ENCODE peak calls at places on chromosomes 16 and 17, in nine cellular contexts. N, S, Z, G, U, C, P, J and R are unnamed samples.

GRCh38 chr16:1726661-1727502 is 20.9 kb downstream of the MAPK8IP3 start:
- DNase-seq in N (no peak), J (no peak), C (no peak), U (no peak), S (no peak), G (no peak), Z (no peak), P (no peak), R (no peak)

GRCh38 chr16:72400257-72401078 is 228.5 kb upstream of the PMFBP1 start:
- DNase-seq in C (peak), S (peak), Z (no peak), P (peak), G (no peak), J (peak), N (peak), U (peak), R (peak)

GRCh38 chr17:28982191-28982793 is 23.5 kb downstream of the SEZ6 start:
- DNase-seq in Z (peak), G (no peak), J (no peak), P (no peak), S (no peak), C (no peak), N (peak), U (no peak), R (no peak)

GRCh38 chr16:56789360-56789759 is 59.4 kb downstream of the NUP93 start:
- DNase-seq in N (peak), S (no peak), Z (peak), G (no peak), C (no peak), P (no peak), U (peak), J (peak), R (peak)

GRCh38 chr17:34556384-34556783 is 23.0 kb upstream of the TMEM132E start:
- DNase-seq in C (peak), U (no peak), P (peak), Z (no peak), G (no peak), J (peak), N (peak), S (no peak), R (no peak)

GRCh38 chr17:41010421-41010820 is 1.5 kb upstream of the KRTAP3-1 start:
- DNase-seq in P (no peak), Z (no peak), S (no peak), C (no peak), G (no peak), N (no peak), U (no peak), J (no peak), R (no peak)

GRCh38 chr16:74092336-74092735 is 204.3 kb upstream of the PSMD7 start:
- DNase-seq in J (no peak), P (no peak), Z (no peak), G (no peak), U (no peak), C (no peak), N (no peak), S (no peak), R (no peak)

GRCh38 chr17:58572846-58573245 is 58.4 kb upstream of the MTMR4 start:
- DNase-seq in J (no peak), N (no peak), P (no peak), Z (no peak), S (no peak), U (no peak), C (no peak), G (no peak), R (no peak)

GRCh38 chr17:66589892-66590291 is 245.0 kb upstream of the CACNG5 start:
- DNase-seq in Z (no peak), U (no peak), G (no peak), J (no peak), C (no peak), P (no peak), S (no peak), N (no peak), R (no peak)

GRCh38 chr17:80632046-80632581 is 87.5 kb downstream of the RPTOR start:
- DNase-seq in N (no peak), S (no peak), P (no peak), U (no peak), J (no peak), Z (no peak), G (no peak), C (peak), R (no peak)

GRCh38 chr17:50443492-50444051 is 17.6 kb downstream of the ACSF2 start:
- DNase-seq in N (no peak), S (no peak), G (no peak), C (no peak), J (no peak), Z (no peak), P (no peak), U (no peak), R (no peak)

GRCh38 chr16:77840093-77840492 is 51.7 kb downstream of the VAT1L start:
- DNase-seq in U (no peak), P (no peak), J (peak), G (no peak), Z (no peak), N (no peak), C (no peak), S (no peak), R (no peak)

GRCh38 chr17:83053779-83054451 is 25.5 kb upstream of the METRNL start:
- DNase-seq in J (no peak), G (peak), S (no peak), C (no peak), P (no peak), N (no peak), Z (no peak), U (no peak), R (no peak)

GRCh38 chr16:48862087-48862532 is 252.1 kb upstream of the N4BP1 start:
- DNase-seq in P (no peak), S (no peak), N (peak), Z (no peak), J (peak), C (peak), U (no peak), G (no peak), R (no peak)

GRCh38 chr17:59435238-59435637 is 103.8 kb downstream of the YPEL2 start:
- DNase-seq in Z (no peak), G (no peak), U (no peak), C (no peak), J (no peak), S (no peak), P (no peak), N (peak), R (no peak)

GRCh38 chr17:45129426-45129939 is 2.8 kb downstream of the PLCD3 start:
- DNase-seq in G (peak), U (no peak), J (peak), S (no peak), Z (no peak), N (peak), P (no peak), C (peak), R (no peak)

GRCh38 chr16:67842509-67843342 is 606 bp downstream of the THAP11 start:
- DNase-seq in S (peak), Z (peak), C (peak), U (no peak), J (peak), P (peak), G (peak), N (no peak), R (peak)

GRCh38 chr17:57121308-57122042 is 36.4 kb downstream of the AKAP1 start:
- DNase-seq in P (peak), J (peak), U (peak), C (peak), S (no peak), N (peak), G (no peak), Z (no peak), R (peak)

GRCh38 chr17:64978138-64978537 is 58.9 kb upstream of the LRRC37A3 start:
- DNase-seq in Z (no peak), C (no peak), S (no peak), J (no peak), N (no peak), P (no peak), G (no peak), U (no peak), R (no peak)

GRCh38 chr17:58666858-58667267 is 25.0 kb downstream of the TEX14 start:
- DNase-seq in C (peak), Z (peak), J (no peak), N (no peak), G (peak), P (no peak), S (no peak), U (peak), R (no peak)

GRCh38 chr17:30380106-30380420 is 1.3 kb downstream of the CPD start:
- DNase-seq in U (no peak), N (no peak), J (no peak), S (no peak), Z (no peak), G (no peak), P (no peak), C (no peak), R (peak)

GRCh38 chr16:7689234-7689633 is 356.6 kb downstream of the RBFOX1 start:
- DNase-seq in S (no peak), J (no peak), C (no peak), P (no peak), Z (no peak), N (no peak), U (no peak), G (no peak), R (no peak)

GRCh38 chr17:38528101-38528500 is 77.7 kb downstream of the SRCIN1 start:
- DNase-seq in J (peak), G (no peak), Z (no peak), U (no peak), N (no peak), S (no peak), C (peak), P (no peak), R (no peak)

GRCh38 chr17:30831257-30831656 is 509 bp upstream of the ATAD5 start:
- DNase-seq in S (no peak), J (peak), U (peak), P (no peak), C (peak), G (no peak), Z (no peak), N (no peak), R (peak)

GRCh38 chr17:81667754-81668153 is 1.2 kb downstream of the CCDC137 start:
- DNase-seq in J (no peak), N (no peak), S (no peak), U (no peak), Z (no peak), G (no peak), C (peak), P (no peak), R (no peak)

GRCh38 chr16:47488051-47488450 is 26.9 kb downstream of the PHKB start:
- DNase-seq in N (no peak), Z (no peak), U (no peak), P (no peak), S (no peak), J (no peak), C (no peak), G (no peak), R (no peak)

GRCh38 chr17:65850486-65850885 is 289.0 kb upstream of the AXIN2 start:
- DNase-seq in U (no peak), P (no peak), N (peak), G (no peak), C (no peak), S (no peak), J (no peak), Z (no peak), R (no peak)

GRCh38 chr16:83705856-83706255 is 101.9 kb upstream of the HSBP1 start:
- DNase-seq in S (no peak), C (peak), P (no peak), U (no peak), N (no peak), J (no peak), Z (no peak), G (no peak), R (no peak)

GRCh38 chr17:21089933-21090888 is 36.6 kb upstream of the DHRS7B start:
- DNase-seq in J (no peak), P (no peak), Z (no peak), U (no peak), C (no peak), S (no peak), N (no peak), G (no peak), R (no peak)

GRCh38 chr17:17935321-17936271 is 36.6 kb downstream of the TOM1L2 start:
- DNase-seq in U (peak), S (no peak), G (no peak), C (peak), P (no peak), N (peak), J (peak), Z (no peak), R (peak)

GRCh38 chr16:15491430-15491829 is 57.0 kb downstream of the BMERB1 start:
- DNase-seq in U (no peak), G (no peak), C (no peak), P (no peak), S (no peak), J (no peak), Z (no peak), N (no peak), R (no peak)

GRCh38 chr16:27427538-27427937 is 25.6 kb downstream of the IL21R start:
- DNase-seq in G (no peak), U (no peak), N (no peak), J (no peak), Z (no peak), S (no peak), P (no peak), C (no peak), R (no peak)

GRCh38 chr17:81315170-81315884 is 20.2 kb upstream of the SLC38A10 start:
- DNase-seq in C (no peak), U (no peak), N (no peak), G (no peak), J (no peak), S (no peak), Z (no peak), P (no peak), R (no peak)

GRCh38 chr17:47879028-47879585 is 16.9 kb upstream of the SP2 start:
- DNase-seq in N (peak), Z (no peak), S (no peak), J (no peak), C (no peak), P (no peak), G (no peak), U (no peak), R (no peak)

GRCh38 chr17:71304498-71305158 is 816.2 kb upstream of the SOX9 start:
- DNase-seq in Z (no peak), G (no peak), N (peak), C (peak), J (no peak), S (no peak), P (no peak), U (no peak), R (no peak)

GRCh38 chr17:80261159-80261894 is 675 bp downstream of the RNF213 start:
- DNase-seq in P (peak), S (no peak), J (peak), Z (peak), C (peak), U (peak), N (peak), G (peak), R (peak)

GRCh38 chr16:84514874-84515835 is 10.7 kb upstream of the MEAK7 start:
- DNase-seq in Z (peak), S (no peak), J (peak), N (no peak), G (peak), U (no peak), P (no peak), C (peak), R (no peak)

GRCh38 chr17:8222630-8223355 is 12.4 kb upstream of the AURKB start:
- DNase-seq in U (peak), C (peak), J (peak), G (peak), S (peak), P (peak), Z (peak), N (peak), R (peak)